ENCODE peak calls at places on chromosomes 6 and 20, in six cellular contexts. N is neural progenitor cell, Z is PC-3, U is ovary, P is GM23248, L is iPS DF 6.9. M is an unnamed sample. For H3K4me1, the result is how much of the 10 kb centered on the place peaks cover.

GRCh38 chr6:63731946-63732735 is 96.5 kb downstream of the PHF3 start:
- DNase-seq in Z (peak), U (no peak), N (no peak), L (no peak), P (peak), M (peak)

GRCh38 chr6:38427492-38428210 is 212.1 kb downstream of the BTBD9 start:
- DNase-seq in Z (no peak), P (no peak), U (no peak), N (no peak), L (no peak), M (no peak)

GRCh38 chr6:124962617-124963415 is 579 bp downstream of the RNF217 start:
- DNase-seq in N (peak), U (peak), P (peak), Z (peak), L (no peak), M (peak)

GRCh38 chr20:34896086-34896551 is 19.7 kb downstream of the ACSS2 start:
- DNase-seq in U (no peak), Z (no peak), P (no peak), N (no peak), L (no peak), M (no peak)

GRCh38 chr6:153117986-153118886 is 12.8 kb downstream of the RGS17 start:
- DNase-seq in L (no peak), Z (peak), P (peak), N (no peak), U (no peak), M (peak)

GRCh38 chr20:52217689-52218395 is 26.3 kb upstream of the ZFP64 start:
- DNase-seq in U (no peak), P (no peak), L (no peak), Z (no peak), N (peak), M (no peak)

GRCh38 chr6:26020983-26021349 is 58.4 kb downstream of the TRIM38 start:
- DNase-seq in L (no peak), Z (peak), U (peak), N (peak), P (peak), M (peak)

GRCh38 chr6:163226836-163227485 is 187.6 kb upstream of the QKI start:
- DNase-seq in P (no peak), L (no peak), Z (peak), N (no peak), U (no peak), M (no peak)

GRCh38 chr6:27157461-27158315 is 89.8 kb upstream of the PRSS16 start:
- DNase-seq in L (no peak), U (peak), Z (peak), P (peak), N (peak), M (peak)

DNA sequence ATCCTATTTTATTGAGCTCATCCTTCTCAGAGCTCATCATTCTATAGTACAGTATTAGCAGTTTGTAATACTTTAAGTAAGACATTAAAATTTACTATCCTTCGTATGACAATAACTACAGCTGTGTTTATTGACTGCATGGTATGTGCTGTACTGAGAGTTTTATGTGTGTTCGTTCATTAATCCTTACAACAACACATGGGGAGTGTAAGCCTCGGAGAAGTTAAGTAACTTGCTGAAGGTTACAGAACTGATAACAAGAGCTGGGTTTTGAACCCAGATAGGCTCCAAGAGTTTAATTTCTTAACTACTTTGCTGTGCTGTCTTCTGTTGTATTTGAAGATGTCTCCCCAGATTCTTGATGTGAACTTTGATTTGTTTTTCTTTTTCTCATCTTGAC is 23.7 kb downstream of the BRPF3 start:
- DNase-seq in U (no peak), Z (no peak), P (no peak), N (no peak), L (no peak), M (no peak)
- H3K4me1 ChIP-seq in U (under half), Z (under half), P (under half), N (under half), L (under half), M (under half)

DNA sequence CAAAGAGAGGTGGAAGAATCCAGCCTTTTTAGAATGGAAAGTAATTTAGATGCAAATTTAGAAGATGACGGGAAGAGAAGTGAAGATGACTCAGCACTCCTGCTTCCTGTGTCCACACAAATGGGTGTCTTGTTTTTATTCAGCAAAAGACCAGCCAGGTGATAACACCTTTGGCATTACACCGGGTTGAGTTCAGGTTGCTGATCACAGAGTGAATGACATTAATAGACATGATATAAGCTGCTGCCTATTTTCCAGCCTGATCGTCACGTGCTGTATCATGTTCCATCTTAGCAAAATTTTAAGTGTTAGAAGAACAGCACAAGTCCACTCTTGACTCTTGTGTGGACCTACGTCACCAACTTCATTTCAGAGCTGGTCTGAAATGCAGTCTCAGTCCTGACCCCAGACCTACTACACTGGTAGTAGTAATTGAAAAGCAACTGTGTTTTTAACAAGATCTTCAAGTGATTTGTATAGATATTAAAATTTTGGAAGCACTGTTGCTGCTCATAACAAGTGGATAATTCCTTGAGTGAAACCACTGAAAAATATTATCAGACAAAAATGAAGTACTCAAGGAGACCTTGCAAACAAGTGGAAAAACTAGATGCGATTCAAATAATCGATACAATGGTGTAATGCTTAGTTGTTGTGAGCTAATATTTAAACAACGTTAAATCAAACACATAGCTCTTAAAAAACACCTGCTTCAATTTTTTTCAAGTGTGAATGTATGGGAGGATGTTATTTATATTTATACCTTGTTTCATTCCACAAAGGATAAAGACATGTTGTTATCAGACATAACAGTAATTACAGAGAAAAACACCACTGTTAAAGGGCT is 110.8 kb upstream of the JAG1 start:
- DNase-seq in P (no peak), Z (no peak), N (no peak), U (no peak), L (no peak), M (no peak)
- H3K4me3 ChIP-seq in P (no peak), Z (no peak), N (no peak), U (no peak), L (no peak), M (no peak)

DNA sequence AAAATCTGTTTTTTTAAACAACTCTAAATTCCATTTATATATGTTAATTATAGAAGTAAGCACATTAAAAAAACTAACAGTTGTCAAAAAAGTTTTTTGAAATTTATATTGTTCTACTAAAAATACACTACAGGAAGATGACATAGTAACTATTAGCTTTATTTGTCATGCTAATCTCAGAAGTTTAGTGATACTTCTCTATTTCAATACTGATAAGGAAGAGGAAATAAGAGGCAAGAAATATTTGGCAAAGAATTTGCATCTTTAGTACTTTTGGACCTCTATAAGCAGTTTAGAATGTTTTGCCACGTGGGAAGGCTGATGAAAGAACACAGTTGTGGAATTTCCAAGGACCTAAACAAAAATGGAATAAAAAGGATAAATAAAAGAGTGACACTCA is 12.6 kb downstream of the IFNGR1 start:
- DNase-seq in P (no peak), N (no peak), L (no peak), Z (no peak), U (no peak), M (no peak)
- H3K4me1 ChIP-seq in P (under half), N (under half), L (under half), Z (under half), U (under half), M (under half)

DNA sequence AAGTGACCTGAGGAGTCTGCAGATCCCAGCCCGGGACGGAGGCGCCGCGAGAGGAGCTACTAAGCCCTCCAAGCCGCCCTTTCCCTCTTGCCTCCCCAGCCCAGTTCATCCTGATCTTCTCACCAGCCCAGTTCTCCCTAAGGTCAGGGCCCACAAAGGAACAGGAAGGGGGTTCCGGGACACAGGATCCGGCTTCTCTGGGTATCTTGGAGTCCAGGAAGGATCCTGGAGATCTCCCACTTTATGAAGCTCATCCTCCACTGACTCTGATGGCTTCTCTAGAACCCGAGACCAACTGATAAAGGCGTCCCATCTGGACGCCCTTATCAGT is 36.9 kb upstream of the HLA-C start:
- DNase-seq in Z (no peak), L (no peak), P (no peak), U (no peak), N (no peak), M (no peak)
- H3K4me3 ChIP-seq in Z (no peak), L (peak), P (no peak), U (no peak), N (no peak), M (no peak)

DNA sequence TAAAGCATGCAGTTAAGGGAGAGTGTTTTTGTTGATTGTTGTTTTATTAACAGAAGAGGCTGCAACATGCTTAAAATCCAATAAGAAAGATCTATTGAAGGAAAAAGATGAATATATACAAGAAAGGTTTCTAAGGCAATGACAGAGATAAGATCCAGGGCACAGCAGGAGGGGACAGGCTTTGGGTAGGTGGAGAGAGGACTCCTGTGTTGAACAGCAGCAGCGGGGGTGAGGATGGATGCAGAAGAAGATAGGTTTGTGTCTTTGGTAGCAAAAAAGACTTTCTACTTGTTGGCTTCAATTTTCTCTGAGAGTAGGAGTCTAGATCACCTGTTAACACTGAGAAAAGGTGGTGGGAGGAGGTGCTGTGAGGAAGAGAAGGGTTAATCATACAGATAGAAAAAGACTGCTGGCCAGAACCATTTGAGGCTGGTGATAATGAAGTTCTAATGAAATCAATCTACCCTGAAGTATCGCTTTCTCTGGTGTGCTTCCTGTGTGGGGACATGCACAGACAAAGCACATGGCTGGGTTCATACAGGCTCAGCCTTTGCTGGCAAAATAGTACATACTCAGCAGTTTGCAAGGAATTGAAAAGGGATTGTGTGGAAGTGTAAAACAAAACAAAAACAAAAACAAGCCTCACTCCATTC is 17.2 kb upstream of the DST start:
- DNase-seq in L (no peak), P (no peak), U (no peak), N (no peak), Z (no peak), M (no peak)
- H3K4me1 ChIP-seq in L (under half), P (under half), U (under half), N (under half), Z (under half), M (under half)

GRCh38 chr6:149455028-149455732 is 29.6 kb downstream of the ZC3H12D start:
- DNase-seq in N (no peak), L (no peak), P (no peak), U (no peak), Z (no peak), M (no peak)

GRCh38 chr6:149456311-149457021 is 28.3 kb downstream of the ZC3H12D start:
- DNase-seq in U (no peak), L (no peak), P (no peak), Z (no peak), N (no peak), M (no peak)

GRCh38 chr6:149453597-149454340 is 31.0 kb downstream of the ZC3H12D start:
- DNase-seq in L (no peak), N (no peak), P (peak), U (no peak), Z (no peak), M (no peak)

GRCh38 chr6:149452062-149452939 is 32.5 kb downstream of the ZC3H12D start:
- DNase-seq in N (no peak), L (no peak), Z (no peak), P (no peak), U (no peak), M (no peak)

DNA sequence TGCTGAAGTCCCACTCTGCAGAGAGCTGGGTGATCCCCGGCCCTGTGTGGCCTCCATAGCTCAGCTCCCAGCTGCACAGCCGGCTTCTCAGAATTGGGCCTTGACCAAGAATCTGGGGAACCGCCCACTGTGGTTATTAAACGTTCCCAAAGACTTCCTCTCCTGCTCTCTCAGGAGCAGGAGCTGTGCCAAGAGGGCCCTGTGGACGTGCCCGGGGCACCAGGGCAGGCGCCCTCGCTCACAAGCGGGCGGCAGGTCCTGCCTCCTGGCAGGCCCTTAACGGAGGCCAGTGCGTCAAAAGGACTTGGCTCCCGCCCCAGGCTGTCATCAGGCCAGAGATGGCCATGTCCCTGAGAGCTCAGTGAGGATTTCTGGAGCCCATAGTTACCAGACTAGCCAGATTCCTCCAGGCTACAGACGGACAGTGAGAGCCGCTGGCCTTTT is 30.4 kb downstream of the ZC3H12D start:
- DNase-seq in N (no peak), L (no peak), P (peak), Z (peak), U (peak), M (peak)
- H3K4me3 ChIP-seq in N (no peak), L (no peak), P (peak), Z (no peak), U (no peak), M (no peak)